ENCODE peak calls at places on chromosomes 11 and 22, in ten cellular contexts. W is B cell, P is neural progenitor cell, Y is RWPE1, Q is heart right ventricle, M is pancreas, R is tibial nerve, F is lower lobe of right lung, C is GM13976, A is HL-60. S is an unnamed sample.

GRCh38 chr11:134170177-134170908 is 53.4 kb downstream of the NCAPD3 start:
- DNase-seq in W (no peak), P (no peak), Y (no peak), Q (no peak), M (no peak), R (no peak), F (no peak), C (no peak), A (no peak), S (no peak)

GRCh38 chr11:27358306-27358705 is 4.7 kb downstream of the CCDC34 start:
- DNase-seq in W (no peak), P (no peak), Y (no peak), Q (no peak), M (no peak), R (no peak), F (no peak), C (no peak), A (peak), S (no peak)

GRCh38 chr11:68386331-68386978 is 74.1 kb downstream of the LRP5 start:
- DNase-seq in W (no peak), P (no peak), Y (peak), Q (no peak), M (no peak), R (no peak), F (no peak), C (no peak), A (no peak), S (no peak)

GRCh38 chr11:2558402-2558801 is 113.6 kb downstream of the KCNQ1 start:
- DNase-seq in W (no peak), P (no peak), Y (no peak), Q (no peak), M (no peak), R (no peak), F (peak), C (no peak), A (no peak), S (no peak)

GRCh38 chr11:47143322-47143721 is 33.4 kb downstream of the ARFGAP2 start:
- DNase-seq in W (no peak), P (no peak), Y (peak), Q (peak), M (no peak), R (peak), F (no peak), C (no peak), A (no peak), S (peak)

GRCh38 chr22:33326540-33327295 is 268.5 kb upstream of the SYN3 start:
- DNase-seq in W (no peak), P (no peak), Y (no peak), Q (no peak), M (no peak), R (no peak), F (no peak), C (no peak), A (no peak), S (no peak)

GRCh38 chr22:19869497-19870152 is 15.0 kb upstream of the GNB1L start:
- DNase-seq in W (no peak), P (no peak), Y (no peak), Q (no peak), M (no peak), R (no peak), F (peak), C (no peak), A (no peak), S (no peak)

GRCh38 chr11:10349806-10350205 is 44.9 kb downstream of the ADM start:
- DNase-seq in W (no peak), P (no peak), Y (no peak), Q (no peak), M (no peak), R (no peak), F (no peak), C (no peak), A (no peak), S (no peak)

GRCh38 chr11:122853971-122854446 is 15.7 kb downstream of the CRTAM start:
- DNase-seq in W (peak), P (peak), Y (peak), Q (peak), M (peak), R (peak), F (no peak), C (no peak), A (no peak), S (peak)

GRCh38 chr11:13012037-13012693 is 3.0 kb downstream of the RASSF10 start:
- DNase-seq in W (no peak), P (peak), Y (no peak), Q (no peak), M (peak), R (no peak), F (no peak), C (no peak), A (no peak), S (no peak)

GRCh38 chr22:22748756-22749155 is 104.3 kb downstream of the GGTLC2 start:
- DNase-seq in W (no peak), P (no peak), Y (no peak), Q (no peak), M (no peak), R (no peak), F (no peak), C (no peak), A (no peak), S (no peak)

GRCh38 chr11:94706211-94706610 is 61.9 kb upstream of the AMOTL1 start:
- DNase-seq in W (no peak), P (no peak), Y (peak), Q (peak), M (no peak), R (no peak), F (no peak), C (no peak), A (no peak), S (peak)

GRCh38 chr11:28834877-28835276 is 726.7 kb downstream of the METTL15 start:
- DNase-seq in W (no peak), P (no peak), Y (peak), Q (no peak), M (no peak), R (no peak), F (no peak), C (no peak), A (no peak), S (peak)

GRCh38 chr11:76588455-76589325 is 81.9 kb downstream of the LRRC32 start:
- DNase-seq in W (peak), P (no peak), Y (no peak), Q (peak), M (no peak), R (peak), F (peak), C (peak), A (peak), S (no peak)

GRCh38 chr11:120974466-120974865 is 49.4 kb upstream of the TBCEL start:
- DNase-seq in W (no peak), P (no peak), Y (no peak), Q (no peak), M (no peak), R (no peak), F (no peak), C (no peak), A (no peak), S (no peak)

GRCh38 chr22:50529416-50530279 is at the start of gene TYMP:
- DNase-seq in W (peak), P (peak), Y (no peak), Q (peak), M (peak), R (peak), F (peak), C (peak), A (no peak), S (peak)

GRCh38 chr11:2580444-2581050 is 119.2 kb downstream of the KCNQ1OT1 start:
- DNase-seq in W (no peak), P (no peak), Y (no peak), Q (no peak), M (peak), R (no peak), F (peak), C (no peak), A (no peak), S (no peak)

GRCh38 chr11:72668645-72669347 is 5.4 kb downstream of the PDE2A start:
- DNase-seq in W (no peak), P (peak), Y (no peak), Q (no peak), M (no peak), R (no peak), F (no peak), C (peak), A (no peak), S (no peak)

GRCh38 chr11:73327812-73328364 is 19.8 kb downstream of the ARHGEF17 start:
- DNase-seq in W (no peak), P (no peak), Y (no peak), Q (no peak), M (no peak), R (no peak), F (no peak), C (no peak), A (no peak), S (no peak)

GRCh38 chr22:37638351-37639069 is 959 bp upstream of the SH3BP1 start:
- DNase-seq in W (peak), P (no peak), Y (no peak), Q (no peak), M (no peak), R (no peak), F (no peak), C (no peak), A (no peak), S (no peak)

GRCh38 chr11:10477690-10478046 is 22.6 kb downstream of the AMPD3 start:
- DNase-seq in W (no peak), P (no peak), Y (no peak), Q (no peak), M (no peak), R (no peak), F (no peak), C (no peak), A (no peak), S (no peak)

GRCh38 chr11:70220136-70220535 is 17.0 kb downstream of the FADD start:
- DNase-seq in W (no peak), P (no peak), Y (no peak), Q (no peak), M (no peak), R (no peak), F (peak), C (no peak), A (peak), S (no peak)

GRCh38 chr11:8192896-8193209 is 24.0 kb upstream of the RIC3 start:
- DNase-seq in W (no peak), P (no peak), Y (no peak), Q (no peak), M (no peak), R (no peak), F (no peak), C (no peak), A (no peak), S (no peak)
- TF ChIP-seq CTCF in W (peak), P (no peak), Y (peak), Q (no peak), M (no peak), R (no peak), F (no peak), C (no peak), A (no peak), S (no peak)

DNA sequence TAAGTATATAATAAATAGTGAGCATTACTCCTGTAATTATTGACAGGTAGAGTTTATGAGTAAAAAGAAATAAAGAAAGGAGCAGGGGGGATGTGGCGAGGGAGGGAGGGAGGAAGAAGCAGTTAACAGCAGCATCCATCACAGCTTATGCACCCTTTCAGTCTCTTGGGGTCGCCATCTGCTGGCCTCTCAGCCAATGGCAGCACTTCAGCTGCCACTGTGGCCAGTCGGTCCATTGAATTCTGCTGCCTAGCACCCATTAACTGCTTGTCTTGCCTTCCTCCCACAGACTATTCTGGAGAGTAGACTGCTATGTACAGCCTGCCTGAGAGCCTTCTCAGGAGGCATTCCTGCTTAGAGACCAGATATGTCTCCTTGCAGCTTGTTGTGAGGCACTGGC is 388.3 kb downstream of the TENM4 start:
- DNase-seq in W (no peak), P (peak), Y (no peak), Q (no peak), M (no peak), R (no peak), F (no peak), C (no peak), A (no peak), S (no peak)
- TF ChIP-seq CTCF in W (no peak), P (peak), Y (no peak), Q (peak), M (no peak), R (no peak), F (no peak), C (no peak), A (no peak), S (peak)

DNA sequence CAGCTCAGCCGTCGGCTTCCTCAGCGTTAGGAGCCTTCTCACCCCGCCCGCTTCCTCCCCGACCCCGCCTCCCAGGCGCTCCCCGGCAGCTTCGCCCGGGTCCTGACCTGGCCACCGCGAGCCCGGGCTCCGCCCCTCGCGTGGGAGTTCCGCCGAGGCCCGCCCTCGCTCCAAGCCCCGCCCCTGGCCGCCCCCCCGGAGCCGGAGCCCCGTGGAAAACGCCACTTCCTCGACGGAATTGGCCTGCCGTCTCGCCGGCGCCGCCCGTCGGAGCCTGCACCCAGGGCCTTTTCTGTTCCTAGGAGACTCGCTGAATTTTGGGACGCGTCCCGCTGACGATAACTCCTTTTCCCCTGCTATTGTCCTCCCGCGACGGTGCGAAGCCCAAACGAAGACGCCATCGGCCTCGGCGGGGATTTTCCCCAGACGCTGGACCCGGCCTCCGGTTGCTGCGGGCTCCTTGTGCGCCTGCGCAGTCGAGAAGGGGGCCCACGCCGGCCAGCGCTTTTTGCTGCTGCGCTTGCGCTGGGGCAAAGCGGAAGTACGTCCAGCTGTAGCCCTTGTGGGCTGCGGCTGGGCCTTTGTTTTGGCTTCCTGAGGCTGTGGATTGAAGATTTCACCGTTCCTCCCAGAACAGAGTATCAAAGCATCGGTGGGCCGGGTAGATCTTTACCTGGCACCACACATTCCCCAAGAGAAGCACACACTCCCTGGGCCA is 10.0 kb downstream of the RELA start:
- DNase-seq in W (peak), P (peak), Y (peak), Q (peak), M (peak), R (peak), F (peak), C (peak), A (peak), S (peak)
- TF ChIP-seq CTCF in W (no peak), P (no peak), Y (no peak), Q (no peak), M (no peak), R (no peak), F (no peak), C (no peak), A (no peak), S (no peak)

GRCh38 chr11:112000703-112001102 is 24.5 kb upstream of the DLAT start:
- DNase-seq in W (no peak), P (no peak), Y (no peak), Q (no peak), M (no peak), R (no peak), F (no peak), C (no peak), A (no peak), S (no peak)

GRCh38 chr11:111999111-111999510 is 26.1 kb upstream of the DLAT start:
- DNase-seq in W (no peak), P (no peak), Y (no peak), Q (no peak), M (no peak), R (no peak), F (no peak), C (no peak), A (no peak), S (no peak)

GRCh38 chr11:112002491-112003216 is 22.6 kb upstream of the DLAT start:
- DNase-seq in W (no peak), P (no peak), Y (no peak), Q (no peak), M (no peak), R (no peak), F (no peak), C (no peak), A (no peak), S (no peak)

GRCh38 chr11:112005422-112006094 is 19.6 kb upstream of the DLAT start:
- DNase-seq in W (no peak), P (no peak), Y (no peak), Q (no peak), M (no peak), R (no peak), F (no peak), C (no peak), A (no peak), S (no peak)

DNA sequence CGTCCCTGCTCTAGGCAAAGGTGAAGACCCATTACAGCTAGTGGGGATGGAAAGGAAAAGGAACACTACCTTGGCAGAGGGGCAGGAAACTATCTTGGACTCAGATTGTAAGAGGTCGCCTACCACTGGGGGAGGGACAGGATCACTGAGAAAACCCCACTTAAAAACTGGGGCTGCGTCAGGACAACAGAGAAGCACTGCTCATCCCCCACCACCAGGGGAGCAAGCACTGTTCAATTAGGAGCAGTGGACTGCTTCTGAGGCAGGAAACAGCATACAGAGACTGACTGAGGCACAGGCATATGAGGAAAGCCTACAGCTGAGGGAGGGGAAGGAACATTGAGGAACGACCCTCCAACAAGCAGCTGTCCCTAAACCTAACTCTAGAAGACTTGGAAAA is 20.8 kb upstream of the DLAT start:
- DNase-seq in W (peak), P (no peak), Y (peak), Q (no peak), M (no peak), R (no peak), F (no peak), C (peak), A (no peak), S (no peak)
- TF ChIP-seq CTCF in W (peak), P (peak), Y (no peak), Q (peak), M (no peak), R (no peak), F (peak), C (peak), A (peak), S (peak)

GRCh38 chr11:44177905-44178304 is 82.4 kb downstream of the EXT2 start:
- DNase-seq in W (no peak), P (no peak), Y (no peak), Q (no peak), M (no peak), R (no peak), F (no peak), C (no peak), A (no peak), S (no peak)

GRCh38 chr11:44178381-44178780 is 82.9 kb downstream of the EXT2 start:
- DNase-seq in W (no peak), P (peak), Y (no peak), Q (peak), M (no peak), R (no peak), F (no peak), C (no peak), A (no peak), S (no peak)

GRCh38 chr11:44180107-44180506 is 84.6 kb downstream of the EXT2 start:
- DNase-seq in W (no peak), P (no peak), Y (no peak), Q (no peak), M (no peak), R (no peak), F (no peak), C (no peak), A (no peak), S (no peak)

GRCh38 chr11:44176541-44177213 is 81.2 kb downstream of the EXT2 start:
- DNase-seq in W (no peak), P (no peak), Y (no peak), Q (no peak), M (no peak), R (no peak), F (no peak), C (no peak), A (no peak), S (no peak)

DNA sequence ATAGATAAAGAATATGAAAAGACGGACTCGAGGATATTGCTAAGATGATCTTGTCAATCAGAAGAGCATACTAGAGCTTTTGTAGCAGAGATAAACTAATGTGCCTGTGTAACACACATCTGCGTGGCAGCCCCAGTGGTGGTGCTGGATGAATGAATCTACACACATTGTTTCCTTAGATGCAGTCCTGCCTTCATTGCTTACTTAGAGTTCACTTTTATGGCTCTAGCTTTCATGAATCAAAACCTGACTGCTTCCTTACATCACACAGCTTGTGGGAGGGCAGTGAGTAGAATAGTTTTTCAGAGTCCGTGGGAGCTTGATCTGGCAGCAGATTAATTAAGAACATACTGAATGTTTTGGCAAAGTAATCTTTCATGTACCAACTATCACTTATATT is 83.7 kb downstream of the EXT2 start:
- DNase-seq in W (no peak), P (no peak), Y (no peak), Q (no peak), M (no peak), R (no peak), F (no peak), C (no peak), A (no peak), S (no peak)
- TF ChIP-seq CTCF in W (no peak), P (no peak), Y (no peak), Q (no peak), M (no peak), R (no peak), F (no peak), C (no peak), A (no peak), S (no peak)

GRCh38 chr22:39367040-39367439 is 17.2 kb downstream of the SYNGR1 start:
- DNase-seq in W (no peak), P (no peak), Y (no peak), Q (no peak), M (no peak), R (no peak), F (no peak), C (no peak), A (no peak), S (no peak)

GRCh38 chr22:39362932-39363331 is 13.1 kb downstream of the SYNGR1 start:
- DNase-seq in W (no peak), P (no peak), Y (no peak), Q (no peak), M (no peak), R (no peak), F (no peak), C (no peak), A (no peak), S (no peak)

GRCh38 chr22:39363751-39364484 is 14.1 kb downstream of the SYNGR1 start:
- DNase-seq in W (no peak), P (peak), Y (no peak), Q (no peak), M (no peak), R (no peak), F (no peak), C (no peak), A (no peak), S (no peak)

GRCh38 chr22:39364646-39365405 is 15.0 kb downstream of the SYNGR1 start:
- DNase-seq in W (peak), P (no peak), Y (no peak), Q (no peak), M (no peak), R (no peak), F (no peak), C (no peak), A (no peak), S (no peak)

GRCh38 chr22:39365406-39365782 is 15.6 kb downstream of the SYNGR1 start:
- DNase-seq in W (peak), P (no peak), Y (no peak), Q (no peak), M (no peak), R (no peak), F (no peak), C (no peak), A (no peak), S (no peak)
- TF ChIP-seq CTCF in W (no peak), P (no peak), Y (no peak), Q (no peak), M (no peak), R (no peak), F (no peak), C (no peak), A (no peak), S (no peak)

DNA sequence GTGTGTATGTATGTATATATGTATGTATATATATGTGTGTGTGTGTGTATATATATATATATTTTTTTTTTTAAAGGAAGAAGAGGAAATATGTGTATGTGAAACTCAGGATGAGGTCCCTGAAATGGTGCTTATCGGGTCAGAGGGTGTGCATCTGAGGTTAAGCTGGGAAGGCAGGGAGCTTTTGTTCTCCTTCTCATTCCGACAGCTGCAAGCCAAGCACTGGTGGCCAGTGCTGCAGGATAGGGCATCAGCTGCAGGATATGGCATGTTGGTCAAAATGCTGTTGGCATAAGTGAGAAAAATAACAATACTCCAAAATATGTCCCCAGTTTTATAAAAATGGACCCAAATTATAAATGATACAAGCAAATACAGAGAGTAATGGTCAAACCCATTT is 7.4 kb downstream of the SNRPD3 start:
- DNase-seq in W (no peak), P (no peak), Y (no peak), Q (no peak), M (no peak), R (no peak), F (no peak), C (no peak), A (no peak), S (no peak)
- TF ChIP-seq CTCF in W (no peak), P (no peak), Y (no peak), Q (no peak), M (no peak), R (no peak), F (no peak), C (no peak), A (no peak), S (no peak)